ENCODE peak calls at places on chromosomes 5 and 9, in six cellular contexts. A is gastrocnemius medialis, S is left ventricle myocardium inferior, U is mammary epithelial cell, N is adrenal gland, X is astrocyte. J is an unnamed sample. For H3K9me3 and H3K4me1, the result is how much of the 10 kb centered on the place peaks cover.

GRCh38 chr9:136407911-136408310 is 2.5 kb downstream of the ENTR1 start:
- DNase-seq in A (no peak), S (no peak), U (no peak), N (no peak), X (no peak), J (no peak)

GRCh38 chr5:67998709-67999251 is 216.8 kb upstream of the PIK3R1 start:
- DNase-seq in A (peak), S (peak), U (no peak), N (peak), X (peak), J (peak)

GRCh38 chr9:4035809-4036208 is 264.1 kb downstream of the GLIS3 start:
- DNase-seq in A (no peak), S (no peak), U (no peak), N (no peak), X (no peak), J (no peak)

GRCh38 chr5:171954721-171955120 is 51.7 kb downstream of the FBXW11 start:
- DNase-seq in A (no peak), S (no peak), U (peak), N (no peak), X (peak), J (no peak)

GRCh38 chr5:72018158-72018803 is 89.0 kb upstream of the MAP1B start:
- DNase-seq in A (no peak), S (peak), U (peak), N (peak), X (no peak), J (peak)

GRCh38 chr5:57659889-57660288 is 177.3 kb upstream of the ACTBL2 start:
- DNase-seq in A (no peak), S (no peak), U (no peak), N (no peak), X (no peak), J (no peak)

GRCh38 chr5:135598691-135599395 is 20.1 kb upstream of the CXCL14 start:
- DNase-seq in A (no peak), S (no peak), U (no peak), N (no peak), X (no peak), J (no peak)

GRCh38 chr5:147803941-147804717 is 21.6 kb upstream of the JAKMIP2 start:
- DNase-seq in A (no peak), S (no peak), U (no peak), N (no peak), X (no peak), J (no peak)

GRCh38 chr9:79221084-79221483 is 350.7 kb upstream of the TLE4 start:
- DNase-seq in A (no peak), S (no peak), U (peak), N (no peak), X (peak), J (peak)

GRCh38 chr9:89983411-89983810 is 378.6 kb downstream of the GADD45G start:
- DNase-seq in A (no peak), S (no peak), U (peak), N (no peak), X (peak), J (no peak)

GRCh38 chr9:115146581-115147021 is 28.6 kb upstream of the TNC start:
- DNase-seq in A (peak), S (no peak), U (peak), N (no peak), X (peak), J (peak)

GRCh38 chr5:111447099-111447498 is 65.2 kb downstream of the STARD4 start:
- DNase-seq in A (no peak), S (no peak), U (no peak), N (no peak), X (peak), J (no peak)

GRCh38 chr5:172939561-172939960 is 19.7 kb upstream of the RPL26L1 start:
- DNase-seq in A (no peak), S (no peak), U (no peak), N (peak), X (no peak), J (peak)

GRCh38 chr5:82221020-82221419 is 57.1 kb downstream of the RPS23 start:
- DNase-seq in A (no peak), S (no peak), U (no peak), N (no peak), X (no peak), J (no peak)

GRCh38 chr5:85148701-85149100 is 764.0 kb upstream of the EDIL3 start:
- DNase-seq in A (no peak), S (no peak), U (no peak), N (no peak), X (no peak), J (no peak)

GRCh38 chr5:123701511-123702200 is 189.7 kb downstream of the CSNK1G3 start:
- DNase-seq in A (no peak), S (no peak), U (no peak), N (no peak), X (peak), J (no peak)

GRCh38 chr5:81579525-81579924 is 171.4 kb downstream of the SSBP2 start:
- DNase-seq in A (no peak), S (no peak), U (peak), N (no peak), X (no peak), J (no peak)

GRCh38 chr9:91186311-91187101 is 175.2 kb downstream of the AUH start:
- DNase-seq in A (no peak), S (no peak), U (peak), N (no peak), X (peak), J (no peak)

GRCh38 chr9:105658351-105658750 is 3.9 kb upstream of the TAL2 start:
- DNase-seq in A (no peak), S (no peak), U (no peak), N (no peak), X (no peak), J (no peak)

GRCh38 chr5:139147743-139148079 is 50.5 kb downstream of the SIL1 start:
- DNase-seq in A (peak), S (peak), U (peak), N (peak), X (peak), J (peak)

GRCh38 chr5:83701886-83702285 is 18.8 kb downstream of the HAPLN1 start:
- DNase-seq in A (no peak), S (no peak), U (peak), N (no peak), X (no peak), J (no peak)

GRCh38 chr5:56078271-56078670 is 83.5 kb upstream of the IL6ST start:
- DNase-seq in A (no peak), S (no peak), U (no peak), N (no peak), X (no peak), J (no peak)

GRCh38 chr5:157799578-157799977 is 56.1 kb downstream of the LSM11 start:
- DNase-seq in A (no peak), S (no peak), U (no peak), N (no peak), X (no peak), J (no peak)

GRCh38 chr9:22693151-22693550 is 246.5 kb downstream of the DMRTA1 start:
- DNase-seq in A (no peak), S (no peak), U (no peak), N (no peak), X (peak), J (no peak)

DNA sequence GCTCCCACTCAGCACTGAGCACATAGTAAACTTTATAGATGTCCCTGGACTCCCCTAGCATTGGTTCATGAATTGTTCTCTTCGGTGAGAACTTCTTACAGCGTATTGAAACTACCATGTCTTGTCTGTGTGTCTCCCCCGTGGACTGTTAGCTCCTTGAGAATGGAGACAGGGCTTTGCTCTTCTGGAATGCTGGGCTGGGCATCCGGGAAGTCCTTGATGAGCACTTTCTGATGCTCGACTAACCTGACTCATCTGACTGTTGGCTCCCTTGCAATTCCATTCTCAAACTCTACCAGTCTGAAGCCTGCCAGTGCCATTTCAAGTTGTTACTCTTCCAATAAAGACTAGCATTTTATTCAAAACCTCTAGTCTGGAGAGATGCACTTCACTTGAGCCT is 15.0 kb upstream of the PFDN1 start:
- DNase-seq in A (no peak), S (no peak), U (peak), N (no peak), X (peak), J (no peak)
- H3K27ac ChIP-seq in A (no peak), S (no peak), U (peak), N (no peak), X (peak), J (no peak)

GRCh38 chr5:164868761-164869160 is 1363.3 kb downstream of the MAT2B start:
- DNase-seq in A (no peak), S (no peak), U (no peak), N (no peak), X (no peak), J (no peak)

GRCh38 chr5:164869325-164869724 is 1363.9 kb downstream of the MAT2B start:
- DNase-seq in A (no peak), S (no peak), U (no peak), N (no peak), X (no peak), J (no peak)
- H3K9me3 ChIP-seq in A (under half), S (under half), U (under half), N (under half), X (under half), J (under half)

GRCh38 chr9:70486127-70486526 is 71.7 kb upstream of the KLF9 start:
- DNase-seq in A (peak), S (no peak), U (no peak), N (no peak), X (no peak), J (no peak)

GRCh38 chr9:70484232-70485130 is 70.0 kb upstream of the KLF9 start:
- DNase-seq in A (peak), S (no peak), U (peak), N (peak), X (peak), J (no peak)

GRCh38 chr9:70488098-70488792 is 73.8 kb upstream of the KLF9 start:
- DNase-seq in A (no peak), S (no peak), U (no peak), N (no peak), X (no peak), J (no peak)

GRCh38 chr9:70488793-70489105 is 74.3 kb upstream of the KLF9 start:
- DNase-seq in A (peak), S (no peak), U (no peak), N (no peak), X (no peak), J (no peak)

GRCh38 chr9:70485273-70485858 is 70.9 kb upstream of the KLF9 start:
- DNase-seq in A (peak), S (peak), U (no peak), N (peak), X (no peak), J (no peak)
- H3K4me1 ChIP-seq in A (half or more), S (half or more), U (under half), N (under half), X (under half), J (under half)

GRCh38 chr5:13359326-13359725 is 585.2 kb downstream of the DNAH5 start:
- DNase-seq in A (no peak), S (no peak), U (peak), N (no peak), X (peak), J (no peak)
- H3K27ac ChIP-seq in A (no peak), S (no peak), U (no peak), N (no peak), X (no peak), J (no peak)

GRCh38 chr5:179006564-179006963 is 11.4 kb upstream of the GRM6 start:
- DNase-seq in A (no peak), S (no peak), U (no peak), N (no peak), X (no peak), J (no peak)
- H3K9me3 ChIP-seq in A (under half), S (half or more), U (under half), N (under half), X (under half), J (under half)

GRCh38 chr5:132209901-132210545 is 17.6 kb downstream of the P4HA2 start:
- DNase-seq in A (no peak), S (no peak), U (no peak), N (peak), X (no peak), J (no peak)
- H3K4me1 ChIP-seq in A (under half), S (half or more), U (under half), N (under half), X (under half), J (under half)

GRCh38 chr5:124737651-124738050 is 8.8 kb downstream of the ZNF608 start:
- DNase-seq in A (no peak), S (no peak), U (no peak), N (no peak), X (no peak), J (no peak)
- H3K27ac ChIP-seq in A (peak), S (no peak), U (no peak), N (no peak), X (no peak), J (no peak)

GRCh38 chr5:179185256-179186091 is 125.3 kb downstream of the ZNF354C start:
- DNase-seq in A (no peak), S (no peak), U (no peak), N (no peak), X (no peak), J (peak)
- H3K9me3 ChIP-seq in A (under half), S (under half), U (under half), N (under half), X (under half), J (under half)

DNA sequence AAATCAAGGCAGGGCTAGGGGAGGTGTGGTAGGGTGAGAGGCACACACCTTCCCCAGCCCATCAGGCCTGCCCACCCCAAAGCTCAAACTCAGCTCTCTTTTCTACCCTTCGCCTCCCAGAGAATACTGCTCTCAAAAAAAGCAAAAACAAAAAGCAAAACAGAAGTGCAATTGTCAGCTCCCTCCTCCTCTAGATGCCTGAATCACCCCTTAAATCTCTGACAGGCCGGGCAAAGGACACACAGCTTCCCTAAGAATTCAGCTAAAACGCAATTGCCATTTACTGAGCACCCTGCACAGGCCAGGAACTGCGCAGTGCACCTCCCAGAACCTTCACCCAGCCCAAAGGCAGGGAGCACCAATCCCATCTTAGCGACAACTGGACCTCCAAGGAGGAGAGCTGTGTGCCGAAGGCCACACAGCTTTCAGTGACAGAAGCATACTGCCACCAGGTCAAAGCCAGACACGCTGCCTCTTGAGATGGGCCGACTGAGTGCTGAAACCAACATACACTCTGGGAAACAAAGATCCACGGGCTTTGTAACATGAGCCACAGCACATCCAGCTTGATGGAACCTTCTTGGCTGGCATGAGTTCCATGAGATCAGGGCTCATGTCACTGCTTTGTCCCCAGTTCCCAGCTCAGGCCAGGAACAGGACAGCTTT is 53.4 kb upstream of the STXBP1 start:
- DNase-seq in A (no peak), S (no peak), U (no peak), N (no peak), X (no peak), J (no peak)
- H3K4me1 ChIP-seq in A (half or more), S (half or more), U (half or more), N (half or more), X (half or more), J (under half)

GRCh38 chr9:125361837-125362531 is 100.4 kb downstream of the GAPVD1 start:
- DNase-seq in A (no peak), S (no peak), U (no peak), N (no peak), X (no peak), J (no peak)
- H3K27ac ChIP-seq in A (no peak), S (no peak), U (no peak), N (no peak), X (no peak), J (no peak)

J was measured in aorta.